ENCODE peak calls at places on chromosomes 16 and 17, in seven cellular contexts. H is tibial nerve, E is PC-3, S is osteoblast, L is body of pancreas, G is cardiac muscle cell, V is SK-N-SH. Y is an unnamed sample. For H3K36me3, the result is how much of the 10 kb centered on the place peaks cover.

GRCh38 chr17:37506678-37507077 is 17.0 kb downstream of the DUSP14 start:
- DNase-seq in H (no peak), E (peak), S (no peak), L (no peak), G (peak), V (peak), Y (no peak)

GRCh38 chr16:69223882-69224281 is 36.9 kb downstream of the SNTB2 start:
- DNase-seq in H (no peak), E (peak), S (peak), L (no peak), G (no peak), V (no peak), Y (no peak)

GRCh38 chr17:48818361-48818841 is 1.4 kb upstream of the TTLL6 start:
- DNase-seq in H (no peak), E (no peak), S (no peak), L (no peak), G (no peak), V (peak), Y (no peak)

GRCh38 chr17:6996256-6997111 is 635 bp downstream of the ALOX12 start:
- DNase-seq in H (no peak), E (no peak), S (no peak), L (no peak), G (no peak), V (no peak), Y (no peak)

GRCh38 chr17:40004072-40004471 is 11.2 kb upstream of the CSF3 start:
- DNase-seq in H (no peak), E (no peak), S (no peak), L (no peak), G (no peak), V (no peak), Y (no peak)

GRCh38 chr17:73478768-73479424 is 165.3 kb downstream of the SDK2 start:
- DNase-seq in H (no peak), E (peak), S (no peak), L (no peak), G (no peak), V (no peak), Y (no peak)

GRCh38 chr17:49707246-49707607 is 537 bp downstream of the SLC35B1 start:
- DNase-seq in H (no peak), E (no peak), S (no peak), L (no peak), G (no peak), V (no peak), Y (no peak)

GRCh38 chr16:25959216-25959615 is 267.5 kb downstream of the HS3ST4 start:
- DNase-seq in H (no peak), E (no peak), S (no peak), L (no peak), G (no peak), V (no peak), Y (no peak)

GRCh38 chr16:31086629-31086906 is 2.2 kb downstream of the PRSS53 start:
- DNase-seq in H (no peak), E (no peak), S (no peak), L (no peak), G (no peak), V (no peak), Y (no peak)

GRCh38 chr16:87410530-87410929 is 18.4 kb downstream of the MAP1LC3B start:
- DNase-seq in H (no peak), E (no peak), S (no peak), L (no peak), G (no peak), V (no peak), Y (no peak)

GRCh38 chr16:70740919-70741778 is 55.3 kb upstream of the MTSS2 start:
- DNase-seq in H (no peak), E (no peak), S (peak), L (no peak), G (peak), V (no peak), Y (no peak)

GRCh38 chr17:5922476-5922875 is 147.7 kb upstream of the WSCD1 start:
- DNase-seq in H (no peak), E (no peak), S (no peak), L (no peak), G (no peak), V (no peak), Y (no peak)

GRCh38 chr16:89291776-89292175 is 74.3 kb downstream of the ZNF778 start:
- DNase-seq in H (no peak), E (no peak), S (no peak), L (no peak), G (no peak), V (no peak), Y (no peak)

GRCh38 chr16:50487528-50487927 is 60.7 kb upstream of the NKD1 start:
- DNase-seq in H (no peak), E (no peak), S (no peak), L (no peak), G (no peak), V (no peak), Y (no peak)

GRCh38 chr16:68005786-68006286 is 6.6 kb upstream of the DPEP2 start:
- DNase-seq in H (no peak), E (no peak), S (no peak), L (no peak), G (peak), V (no peak), Y (peak)

GRCh38 chr17:2084129-2084765 is 29.3 kb downstream of the HIC1 start:
- DNase-seq in H (peak), E (peak), S (peak), L (no peak), G (peak), V (peak), Y (no peak)

GRCh38 chr16:26649646-26650045 is 417.1 kb upstream of the C16orf82 start:
- DNase-seq in H (no peak), E (no peak), S (no peak), L (no peak), G (no peak), V (no peak), Y (no peak)

GRCh38 chr17:45436625-45437460 is 4.2 kb upstream of the ARHGAP27 start:
- DNase-seq in H (no peak), E (no peak), S (peak), L (no peak), G (no peak), V (peak), Y (no peak)

GRCh38 chr17:63291243-63291642 is 154.9 kb downstream of the CYB561 start:
- DNase-seq in H (no peak), E (no peak), S (no peak), L (no peak), G (no peak), V (no peak), Y (no peak)

GRCh38 chr17:44828919-44829557 is 1.0 kb downstream of the GJC1 start:
- DNase-seq in H (no peak), E (peak), S (peak), L (no peak), G (peak), V (no peak), Y (no peak)

GRCh38 chr17:50663812-50664374 is 29.2 kb downstream of the ABCC3 start:
- DNase-seq in H (no peak), E (no peak), S (no peak), L (no peak), G (no peak), V (no peak), Y (no peak)

GRCh38 chr16:23119570-23119969 is 29.7 kb downstream of the USP31 start:
- DNase-seq in H (no peak), E (no peak), S (no peak), L (no peak), G (peak), V (no peak), Y (no peak)

GRCh38 chr16:81163671-81164070 is 67.5 kb upstream of the GCSH start:
- DNase-seq in H (no peak), E (no peak), S (no peak), L (no peak), G (peak), V (no peak), Y (no peak)

GRCh38 chr16:31361201-31362110 is 6.5 kb downstream of the ITGAX start:
- DNase-seq in H (no peak), E (no peak), S (no peak), L (no peak), G (no peak), V (no peak), Y (no peak)

GRCh38 chr17:67376509-67376891 is 581 bp upstream of the PITPNC1 start:
- DNase-seq in H (no peak), E (peak), S (no peak), L (peak), G (peak), V (no peak), Y (no peak)

GRCh38 chr16:1602285-1602684 is 9.6 kb downstream of the IFT140 start:
- DNase-seq in H (no peak), E (no peak), S (peak), L (no peak), G (no peak), V (no peak), Y (no peak)

GRCh38 chr16:24758373-24758772 is 28.9 kb downstream of the TNRC6A start:
- DNase-seq in H (no peak), E (no peak), S (peak), L (no peak), G (peak), V (no peak), Y (no peak)

GRCh38 chr17:3032258-3033247 is 30.9 kb downstream of the OR1D5 start:
- DNase-seq in H (no peak), E (no peak), S (no peak), L (peak), G (no peak), V (no peak), Y (no peak)

GRCh38 chr17:59601130-59601529 is 18.6 kb upstream of the CLTC start:
- DNase-seq in H (no peak), E (no peak), S (no peak), L (no peak), G (no peak), V (no peak), Y (no peak)

GRCh38 chr16:81551821-81552304 is 107.3 kb downstream of the CMIP start:
- DNase-seq in H (no peak), E (no peak), S (peak), L (no peak), G (peak), V (peak), Y (no peak)

GRCh38 chr17:73645050-73645871 is 1.0 kb upstream of the SDK2 start:
- DNase-seq in H (no peak), E (no peak), S (peak), L (no peak), G (peak), V (peak), Y (no peak)

GRCh38 chr16:56357291-56357764 is 68.0 kb downstream of the AMFR start:
- DNase-seq in H (peak), E (peak), S (peak), L (no peak), G (peak), V (peak), Y (no peak)

GRCh38 chr17:6683730-6684459 is 29.3 kb downstream of the SLC13A5 start:
- DNase-seq in H (no peak), E (no peak), S (no peak), L (no peak), G (no peak), V (no peak), Y (no peak)

GRCh38 chr16:75237398-75238131 is 13.9 kb downstream of the BCAR1 start:
- DNase-seq in H (no peak), E (no peak), S (no peak), L (no peak), G (no peak), V (no peak), Y (no peak)

GRCh38 chr17:29124135-29124930 is 55.9 kb downstream of the MYO18A start:
- DNase-seq in H (no peak), E (peak), S (peak), L (peak), G (peak), V (peak), Y (no peak)

GRCh38 chr17:72136692-72137550 is 16.1 kb downstream of the SOX9 start:
- DNase-seq in H (no peak), E (peak), S (no peak), L (no peak), G (no peak), V (no peak), Y (no peak)

DNA sequence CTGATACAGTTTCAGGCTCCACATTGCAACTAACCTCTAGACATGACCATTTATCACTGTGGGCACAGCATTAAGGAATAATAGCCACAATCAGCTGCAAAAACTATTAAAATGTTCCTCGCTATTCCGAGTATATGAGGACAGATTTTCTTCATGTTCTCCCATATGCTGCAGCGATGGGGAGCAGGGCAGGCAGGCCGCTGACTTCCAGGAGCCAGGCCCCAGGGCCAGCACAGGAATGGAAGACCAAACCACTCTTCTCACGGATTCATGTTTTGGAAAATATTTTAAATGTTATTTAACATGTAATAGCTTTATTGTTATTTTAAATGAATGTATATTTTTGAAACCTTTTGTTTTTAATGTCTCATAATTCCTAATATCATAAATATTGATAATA is 43.8 kb upstream of the ENDOV start:
- DNase-seq in H (no peak), E (no peak), S (no peak), L (no peak), G (no peak), V (no peak), Y (no peak)
- H3K36me3 ChIP-seq in H (half or more), E (half or more), S (half or more), L (under half), G (under half), V (half or more), Y (under half)

GRCh38 chr16:3690991-3691720 is 26.2 kb downstream of the TRAP1 start:
- DNase-seq in H (peak), E (no peak), S (peak), L (no peak), G (no peak), V (no peak), Y (no peak)
- TF ChIP-seq CTCF in H (no peak), E (no peak), S (no peak), L (no peak), G (no peak), V (no peak), Y (no peak)

DNA sequence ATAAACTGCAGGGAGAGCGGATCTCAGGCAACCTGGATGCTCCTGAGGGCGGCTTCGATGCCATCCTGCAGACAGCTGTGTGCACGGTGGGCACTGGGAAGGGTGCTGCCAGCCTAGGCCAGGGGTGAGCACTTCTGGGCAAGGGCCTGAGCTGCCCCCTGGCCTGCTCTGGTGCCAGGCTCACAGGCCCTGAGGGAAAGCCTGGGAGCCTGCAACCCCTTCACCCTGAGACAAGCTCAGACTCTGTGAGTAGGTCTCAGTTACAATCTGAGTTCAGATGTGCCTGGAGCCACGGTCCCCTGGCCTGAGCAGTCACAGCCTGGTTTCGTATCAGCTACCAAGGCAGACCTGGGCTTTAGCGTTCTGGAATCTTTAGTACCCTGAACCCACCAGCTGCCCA is 8.1 kb downstream of the ITGB4 start:
- DNase-seq in H (no peak), E (no peak), S (peak), L (no peak), G (no peak), V (no peak), Y (no peak)
- H3K36me3 ChIP-seq in H (half or more), E (half or more), S (under half), L (under half), G (under half), V (under half), Y (under half)

GRCh38 chr16:5466551-5466950 is 369.0 kb upstream of the EEF2KMT start:
- DNase-seq in H (no peak), E (no peak), S (no peak), L (no peak), G (no peak), V (no peak), Y (no peak)
- TF ChIP-seq CTCF in H (no peak), E (no peak), S (no peak), L (no peak), G (no peak), V (no peak), Y (no peak)